ENCODE peak calls at places on chromosomes 16 and 17, in nine cellular contexts. One of them, this sample, is unnamed.
A peak's percentile ranks its signal among the peaks of the same experiment; 100 is the strongest.

GRCh38 chr16:11005611-11005975 is 61.2 kb downstream of the CLEC16A start:
- DNase-seq in GM12878: no peak
- DNase-seq in A549: no peak
- DNase-seq in breast epithelium: no peak
- DNase-seq in heart left ventricle: no peak
- DNase-seq in Jurkat, Clone E6-1: no peak
- DNase-seq in esophagus squamous epithelium: no peak
- DNase-seq in effector memory CD4-positive, alpha-beta T cell: no peak
- DNase-seq in mammary epithelial cell: peak; percentile 86
- DNase-seq in this sample: no peak

GRCh38 chr17:78127888-78128615 is 503 bp downstream of the TMC6 start:
- DNase-seq in effector memory CD4-positive, alpha-beta T cell: no peak
- DNase-seq in GM12878: no peak
- DNase-seq in heart left ventricle: no peak
- DNase-seq in A549: peak; percentile 45
- DNase-seq in esophagus squamous epithelium: no peak
- DNase-seq in mammary epithelial cell: peak; percentile 40
- DNase-seq in breast epithelium: no peak
- DNase-seq in Jurkat, Clone E6-1: no peak
- DNase-seq in this sample: no peak

GRCh38 chr17:68351395-68351794 is 60.1 kb downstream of the ARSG start:
- DNase-seq in breast epithelium: no peak
- DNase-seq in effector memory CD4-positive, alpha-beta T cell: no peak
- DNase-seq in mammary epithelial cell: no peak
- DNase-seq in esophagus squamous epithelium: no peak
- DNase-seq in A549: no peak
- DNase-seq in Jurkat, Clone E6-1: no peak
- DNase-seq in GM12878: no peak
- DNase-seq in heart left ventricle: no peak
- DNase-seq in this sample: no peak

GRCh38 chr16:50708373-50709060 is 15.1 kb downstream of the NOD2 start:
- DNase-seq in esophagus squamous epithelium: no peak
- DNase-seq in mammary epithelial cell: no peak
- DNase-seq in heart left ventricle: no peak
- DNase-seq in breast epithelium: no peak
- DNase-seq in GM12878: no peak
- DNase-seq in effector memory CD4-positive, alpha-beta T cell: no peak
- DNase-seq in Jurkat, Clone E6-1: no peak
- DNase-seq in A549: no peak
- DNase-seq in this sample: no peak

GRCh38 chr16:64627781-64628180 is 494.1 kb downstream of the CDH11 start:
- DNase-seq in heart left ventricle: peak; percentile 68
- DNase-seq in GM12878: no peak
- DNase-seq in A549: no peak
- DNase-seq in mammary epithelial cell: no peak
- DNase-seq in breast epithelium: no peak
- DNase-seq in esophagus squamous epithelium: no peak
- DNase-seq in effector memory CD4-positive, alpha-beta T cell: no peak
- DNase-seq in Jurkat, Clone E6-1: no peak
- DNase-seq in this sample: no peak

GRCh38 chr17:64599187-64599676 is 62.9 kb downstream of the SMURF2 start:
- DNase-seq in esophagus squamous epithelium: no peak
- DNase-seq in effector memory CD4-positive, alpha-beta T cell: peak; percentile 34
- DNase-seq in mammary epithelial cell: no peak
- DNase-seq in breast epithelium: no peak
- DNase-seq in GM12878: no peak
- DNase-seq in A549: no peak
- DNase-seq in Jurkat, Clone E6-1: peak; percentile 17
- DNase-seq in heart left ventricle: no peak
- DNase-seq in this sample: no peak

GRCh38 chr17:67528751-67529436 is 151.8 kb downstream of the PITPNC1 start:
- DNase-seq in A549: peak; percentile 81
- DNase-seq in Jurkat, Clone E6-1: no peak
- DNase-seq in mammary epithelial cell: no peak
- DNase-seq in breast epithelium: peak; percentile 61
- DNase-seq in GM12878: no peak
- DNase-seq in heart left ventricle: peak; percentile 87
- DNase-seq in effector memory CD4-positive, alpha-beta T cell: no peak
- DNase-seq in esophagus squamous epithelium: no peak
- DNase-seq in this sample: no peak

GRCh38 chr17:33086878-33087277 is 95.2 kb downstream of the SPACA3 start:
- DNase-seq in mammary epithelial cell: no peak
- DNase-seq in heart left ventricle: no peak
- DNase-seq in effector memory CD4-positive, alpha-beta T cell: no peak
- DNase-seq in GM12878: no peak
- DNase-seq in breast epithelium: no peak
- DNase-seq in Jurkat, Clone E6-1: no peak
- DNase-seq in esophagus squamous epithelium: no peak
- DNase-seq in A549: no peak
- DNase-seq in this sample: no peak

GRCh38 chr17:15112881-15113617 is 152.1 kb downstream of the PMP22 start:
- DNase-seq in A549: no peak
- DNase-seq in mammary epithelial cell: no peak
- DNase-seq in breast epithelium: no peak
- DNase-seq in GM12878: no peak
- DNase-seq in Jurkat, Clone E6-1: no peak
- DNase-seq in esophagus squamous epithelium: no peak
- DNase-seq in heart left ventricle: no peak
- DNase-seq in effector memory CD4-positive, alpha-beta T cell: no peak
- DNase-seq in this sample: no peak

GRCh38 chr17:63274156-63274555 is 171.9 kb downstream of the CYB561 start:
- DNase-seq in esophagus squamous epithelium: no peak
- DNase-seq in A549: no peak
- DNase-seq in Jurkat, Clone E6-1: no peak
- DNase-seq in GM12878: no peak
- DNase-seq in heart left ventricle: no peak
- DNase-seq in mammary epithelial cell: no peak
- DNase-seq in breast epithelium: no peak
- DNase-seq in effector memory CD4-positive, alpha-beta T cell: no peak
- DNase-seq in this sample: no peak

GRCh38 chr17:67063146-67063545 is 18.8 kb downstream of the CACNG1 start:
- DNase-seq in heart left ventricle: no peak
- DNase-seq in A549: no peak
- DNase-seq in mammary epithelial cell: no peak
- DNase-seq in esophagus squamous epithelium: no peak
- DNase-seq in effector memory CD4-positive, alpha-beta T cell: no peak
- DNase-seq in GM12878: no peak
- DNase-seq in breast epithelium: no peak
- DNase-seq in Jurkat, Clone E6-1: no peak
- DNase-seq in this sample: no peak

GRCh38 chr16:4323845-4324478 is 8.1 kb downstream of the GLIS2 start:
- DNase-seq in A549: peak; percentile 79
- DNase-seq in Jurkat, Clone E6-1: no peak
- DNase-seq in GM12878: no peak
- DNase-seq in esophagus squamous epithelium: no peak
- DNase-seq in mammary epithelial cell: no peak
- DNase-seq in breast epithelium: no peak
- DNase-seq in effector memory CD4-positive, alpha-beta T cell: no peak
- DNase-seq in heart left ventricle: peak; percentile 81
- DNase-seq in this sample: no peak

GRCh38 chr16:76123966-76124365 is 153.2 kb upstream of the CNTNAP4 start:
- DNase-seq in GM12878: no peak
- DNase-seq in esophagus squamous epithelium: no peak
- DNase-seq in effector memory CD4-positive, alpha-beta T cell: no peak
- DNase-seq in breast epithelium: no peak
- DNase-seq in Jurkat, Clone E6-1: no peak
- DNase-seq in heart left ventricle: no peak
- DNase-seq in A549: no peak
- DNase-seq in mammary epithelial cell: no peak
- DNase-seq in this sample: no peak

GRCh38 chr16:78478267-78478821 is 378.9 kb downstream of the WWOX start:
- DNase-seq in breast epithelium: no peak
- DNase-seq in A549: peak; percentile 9
- DNase-seq in heart left ventricle: no peak
- DNase-seq in mammary epithelial cell: no peak
- DNase-seq in Jurkat, Clone E6-1: peak; percentile 29
- DNase-seq in esophagus squamous epithelium: no peak
- DNase-seq in effector memory CD4-positive, alpha-beta T cell: no peak
- DNase-seq in GM12878: no peak
- DNase-seq in this sample: no peak

GRCh38 chr17:78541488-78542237 is 35.5 kb downstream of the DNAH17 start:
- DNase-seq in Jurkat, Clone E6-1: no peak
- DNase-seq in A549: peak; percentile 90
- DNase-seq in mammary epithelial cell: peak; percentile 52
- DNase-seq in GM12878: no peak
- DNase-seq in breast epithelium: no peak
- DNase-seq in esophagus squamous epithelium: no peak
- DNase-seq in effector memory CD4-positive, alpha-beta T cell: no peak
- DNase-seq in heart left ventricle: no peak
- DNase-seq in this sample: no peak

GRCh38 chr17:32281011-32281451 is 15.4 kb downstream of the RHBDL3 start:
- DNase-seq in GM12878: no peak
- DNase-seq in effector memory CD4-positive, alpha-beta T cell: no peak
- DNase-seq in breast epithelium: no peak
- DNase-seq in heart left ventricle: peak; percentile 84
- DNase-seq in esophagus squamous epithelium: no peak
- DNase-seq in Jurkat, Clone E6-1: no peak
- DNase-seq in A549: no peak
- DNase-seq in mammary epithelial cell: no peak
- DNase-seq in this sample: no peak

GRCh38 chr17:61294777-61295176 is 104.9 kb upstream of the TBX2 start:
- DNase-seq in Jurkat, Clone E6-1: no peak
- DNase-seq in esophagus squamous epithelium: no peak
- DNase-seq in effector memory CD4-positive, alpha-beta T cell: no peak
- DNase-seq in breast epithelium: no peak
- DNase-seq in heart left ventricle: no peak
- DNase-seq in A549: peak; percentile 50
- DNase-seq in mammary epithelial cell: peak; percentile 48
- DNase-seq in GM12878: no peak
- DNase-seq in this sample: no peak

GRCh38 chr17:44350733-44351226 is 5.7 kb downstream of the GRN start:
- DNase-seq in A549: peak; percentile 96
- DNase-seq in mammary epithelial cell: peak; percentile 32
- DNase-seq in GM12878: peak; percentile 27
- DNase-seq in heart left ventricle: peak; percentile 84
- DNase-seq in Jurkat, Clone E6-1: peak; percentile 54
- DNase-seq in breast epithelium: no peak
- DNase-seq in effector memory CD4-positive, alpha-beta T cell: peak; percentile 51
- DNase-seq in esophagus squamous epithelium: no peak
- DNase-seq in this sample: no peak

GRCh38 chr17:37650419-37651003 is 7.3 kb upstream of the DDX52 start:
- DNase-seq in GM12878: no peak
- DNase-seq in heart left ventricle: no peak
- DNase-seq in mammary epithelial cell: peak; percentile 30
- DNase-seq in Jurkat, Clone E6-1: no peak
- DNase-seq in breast epithelium: no peak
- DNase-seq in effector memory CD4-positive, alpha-beta T cell: no peak
- DNase-seq in A549: peak; percentile 67
- DNase-seq in esophagus squamous epithelium: no peak
- DNase-seq in this sample: no peak

GRCh38 chr16:67158637-67159600 is 790 bp downstream of the TRADD start:
- DNase-seq in esophagus squamous epithelium: no peak
- DNase-seq in GM12878: peak; percentile 71
- DNase-seq in heart left ventricle: no peak
- DNase-seq in mammary epithelial cell: peak; percentile 53
- DNase-seq in A549: peak; percentile 52
- DNase-seq in Jurkat, Clone E6-1: peak; percentile 48
- DNase-seq in effector memory CD4-positive, alpha-beta T cell: peak; percentile 81
- DNase-seq in breast epithelium: no peak
- DNase-seq in this sample: no peak
- H3K4me3 ChIP-seq in esophagus squamous epithelium: peak overlapping the region; percentile 83
- H3K4me3 ChIP-seq in GM12878: peak overlapping the region; percentile 95
- H3K4me3 ChIP-seq in heart left ventricle: peak overlapping the region; percentile 98
- H3K4me3 ChIP-seq in mammary epithelial cell: peak overlapping the region; percentile 64
- H3K4me3 ChIP-seq in A549: peak overlapping the region; percentile 94
- H3K4me3 ChIP-seq in Jurkat, Clone E6-1: peak overlapping the region; percentile 90
- H3K4me3 ChIP-seq in effector memory CD4-positive, alpha-beta T cell: peak overlapping the region; percentile 92
- H3K4me3 ChIP-seq in breast epithelium: peak overlapping the region; percentile 80
- H3K4me3 ChIP-seq in this sample: peak overlapping the region; percentile 84

DNA sequence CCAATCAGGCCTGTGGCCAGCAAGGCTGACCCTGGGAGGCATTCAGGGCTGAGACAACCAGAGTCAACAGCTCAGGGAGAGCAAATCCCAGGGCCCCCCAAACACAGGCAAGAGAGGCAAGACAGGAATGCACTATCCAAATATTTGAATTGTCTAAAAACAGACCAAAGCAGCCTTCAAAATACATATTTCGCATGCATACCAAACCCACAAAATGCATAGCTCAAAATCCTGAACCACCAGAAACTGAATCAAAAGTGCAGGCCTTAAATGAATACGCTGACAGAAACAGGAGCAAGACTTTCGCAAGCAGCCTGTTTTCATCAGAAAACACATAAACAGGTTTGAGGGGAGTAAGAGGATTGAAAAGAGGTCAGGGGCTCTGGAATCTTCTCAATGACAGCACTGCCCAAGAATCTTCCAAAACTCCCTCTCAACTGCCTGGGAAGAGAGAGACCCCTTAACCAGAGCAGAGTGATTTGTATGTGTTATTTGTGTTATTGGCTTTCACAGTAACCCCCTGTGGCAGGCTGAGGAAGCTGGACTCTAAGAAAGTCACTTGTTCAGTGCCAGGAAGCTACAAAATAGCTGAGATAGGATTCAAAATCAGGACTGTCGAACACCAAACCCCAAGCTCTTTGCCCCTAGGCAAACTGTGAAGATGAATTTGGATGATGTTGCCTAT is 213.5 kb upstream of the CDH5 start:
- DNase-seq in Jurkat, Clone E6-1: no peak
- DNase-seq in A549: no peak
- DNase-seq in GM12878: no peak
- DNase-seq in esophagus squamous epithelium: no peak
- DNase-seq in effector memory CD4-positive, alpha-beta T cell: no peak
- DNase-seq in mammary epithelial cell: no peak
- DNase-seq in breast epithelium: no peak
- DNase-seq in heart left ventricle: no peak
- DNase-seq in this sample: no peak
- H3K4me3 ChIP-seq in Jurkat, Clone E6-1: no peak overlapping the region
- H3K4me3 ChIP-seq in A549: no peak overlapping the region
- H3K4me3 ChIP-seq in GM12878: no peak overlapping the region
- H3K4me3 ChIP-seq in esophagus squamous epithelium: no peak overlapping the region
- H3K4me3 ChIP-seq in effector memory CD4-positive, alpha-beta T cell: no peak overlapping the region
- H3K4me3 ChIP-seq in mammary epithelial cell: no peak overlapping the region
- H3K4me3 ChIP-seq in breast epithelium: no peak overlapping the region
- H3K4me3 ChIP-seq in heart left ventricle: no peak overlapping the region
- H3K4me3 ChIP-seq in this sample: no peak overlapping the region

DNA sequence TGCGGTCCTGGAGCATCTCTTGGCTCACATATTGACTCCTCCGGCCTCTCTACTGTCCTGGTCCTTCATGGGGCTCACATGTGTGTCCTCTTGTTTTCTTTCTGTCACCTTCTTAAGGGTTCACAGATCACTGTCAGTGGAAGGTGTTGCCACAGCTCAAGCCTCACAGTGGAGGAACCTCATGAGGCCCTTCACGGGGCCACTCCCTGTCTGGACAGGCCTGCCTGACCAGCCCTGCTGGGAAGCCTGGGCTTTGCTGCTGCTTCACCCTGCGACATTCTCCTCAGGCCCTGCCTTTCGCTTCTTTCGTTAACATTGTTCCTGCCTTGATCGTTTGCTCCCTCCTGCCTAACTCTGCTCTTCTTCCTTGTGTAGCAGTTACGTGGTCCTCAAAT is 56.0 kb downstream of the WDR45B start:
- DNase-seq in esophagus squamous epithelium: no peak
- DNase-seq in breast epithelium: no peak
- DNase-seq in Jurkat, Clone E6-1: no peak
- DNase-seq in GM12878: no peak
- DNase-seq in A549: no peak
- DNase-seq in mammary epithelial cell: no peak
- DNase-seq in heart left ventricle: no peak
- DNase-seq in effector memory CD4-positive, alpha-beta T cell: no peak
- DNase-seq in this sample: no peak
- H3K4me3 ChIP-seq in esophagus squamous epithelium: peak overlapping the region; percentile 49
- H3K4me3 ChIP-seq in breast epithelium: peak overlapping the region; percentile 68
- H3K4me3 ChIP-seq in Jurkat, Clone E6-1: peak overlapping the region; percentile 17
- H3K4me3 ChIP-seq in GM12878: no peak overlapping the region
- H3K4me3 ChIP-seq in A549: no peak overlapping the region
- H3K4me3 ChIP-seq in mammary epithelial cell: no peak overlapping the region
- H3K4me3 ChIP-seq in heart left ventricle: peak overlapping the region; percentile 51
- H3K4me3 ChIP-seq in effector memory CD4-positive, alpha-beta T cell: no peak overlapping the region
- H3K4me3 ChIP-seq in this sample: no peak overlapping the region

GRCh38 chr17:39774043-39774442 is 36.3 kb downstream of the GRB7 start:
- DNase-seq in Jurkat, Clone E6-1: no peak
- DNase-seq in esophagus squamous epithelium: no peak
- DNase-seq in A549: no peak
- DNase-seq in GM12878: no peak
- DNase-seq in effector memory CD4-positive, alpha-beta T cell: no peak
- DNase-seq in mammary epithelial cell: no peak
- DNase-seq in breast epithelium: no peak
- DNase-seq in heart left ventricle: no peak
- DNase-seq in this sample: no peak
- H3K4me3 ChIP-seq in Jurkat, Clone E6-1: no peak overlapping the region
- H3K4me3 ChIP-seq in esophagus squamous epithelium: peak overlapping the region; percentile 3
- H3K4me3 ChIP-seq in A549: no peak overlapping the region
- H3K4me3 ChIP-seq in GM12878: peak overlapping the region; percentile 79
- H3K4me3 ChIP-seq in effector memory CD4-positive, alpha-beta T cell: peak overlapping the region; percentile 16
- H3K4me3 ChIP-seq in mammary epithelial cell: no peak overlapping the region
- H3K4me3 ChIP-seq in breast epithelium: no peak overlapping the region
- H3K4me3 ChIP-seq in heart left ventricle: no peak overlapping the region
- H3K4me3 ChIP-seq in this sample: no peak overlapping the region

This sample was measured in SK-N-MC.